ENCODE peak calls at places on chromosome 14, in seven cellular contexts. C, M, W, I, F, A and V are unnamed samples.

GRCh38 chr14:53953828-53954550 is 2.6 kb downstream of the BMP4 start:
- DNase-seq in M (peak; percentile 56), W (peak; percentile 54), F (peak; percentile 40), I (peak; percentile 39), A (peak; percentile 29), C (peak; percentile 55), V (peak; percentile 41)

GRCh38 chr14:95272057-95272456 is 47.7 kb downstream of the CLMN start:
- DNase-seq in M (no peak), I (no peak), C (no peak), F (no peak), W (no peak), A (no peak), V (no peak)

GRCh38 chr14:30906752-30907658 is 32.6 kb downstream of the COCH start:
- DNase-seq in C (no peak), M (no peak), W (no peak), F (no peak), A (peak; percentile 15), I (no peak), V (no peak)

GRCh38 chr14:100015251-100015655 is 50.0 kb upstream of the EVL start:
- DNase-seq in A (peak; percentile 53), W (no peak), I (no peak), M (no peak), F (no peak), C (no peak), V (no peak)

GRCh38 chr14:102155150-102155549 is 15.5 kb downstream of the WDR20 start:
- DNase-seq in F (no peak), C (no peak), I (peak; percentile 60), W (no peak), M (no peak), A (peak; percentile 67), V (no peak)

GRCh38 chr14:67319142-67319541 is 40.5 kb downstream of the ATP6V1D start:
- DNase-seq in W (no peak), C (no peak), A (peak; percentile 46), F (no peak), M (no peak), I (peak; percentile 50), V (no peak)

GRCh38 chr14:104559043-104559768 is 20.4 kb upstream of the C14orf180 start:
- DNase-seq in I (no peak), F (no peak), A (no peak), C (no peak), M (no peak), W (no peak), V (no peak)

GRCh38 chr14:92425101-92425500 is 88.5 kb upstream of the RIN3 start:
- DNase-seq in C (no peak), F (no peak), M (no peak), A (peak; percentile 52), W (no peak), I (peak; percentile 61), V (no peak)

GRCh38 chr14:66944872-66945271 is 244.4 kb upstream of the GARIN2 start:
- DNase-seq in I (peak; percentile 48), W (no peak), M (no peak), C (no peak), F (no peak), A (peak; percentile 41), V (no peak)

GRCh38 chr14:36083317-36083716 is 93.2 kb downstream of the PTCSC3 start:
- DNase-seq in W (no peak), I (no peak), M (no peak), A (no peak), F (no peak), C (no peak), V (no peak)

GRCh38 chr14:54570047-54570446 is 3.1 kb downstream of the SAMD4A start:
- DNase-seq in W (no peak), A (no peak), M (no peak), F (no peak), I (no peak), C (no peak), V (no peak)

GRCh38 chr14:30243805-30244204 is 315.2 kb upstream of the G2E3 start:
- DNase-seq in F (no peak), M (no peak), C (no peak), A (peak; percentile 85), I (peak; percentile 47), W (no peak), V (no peak)

DNA sequence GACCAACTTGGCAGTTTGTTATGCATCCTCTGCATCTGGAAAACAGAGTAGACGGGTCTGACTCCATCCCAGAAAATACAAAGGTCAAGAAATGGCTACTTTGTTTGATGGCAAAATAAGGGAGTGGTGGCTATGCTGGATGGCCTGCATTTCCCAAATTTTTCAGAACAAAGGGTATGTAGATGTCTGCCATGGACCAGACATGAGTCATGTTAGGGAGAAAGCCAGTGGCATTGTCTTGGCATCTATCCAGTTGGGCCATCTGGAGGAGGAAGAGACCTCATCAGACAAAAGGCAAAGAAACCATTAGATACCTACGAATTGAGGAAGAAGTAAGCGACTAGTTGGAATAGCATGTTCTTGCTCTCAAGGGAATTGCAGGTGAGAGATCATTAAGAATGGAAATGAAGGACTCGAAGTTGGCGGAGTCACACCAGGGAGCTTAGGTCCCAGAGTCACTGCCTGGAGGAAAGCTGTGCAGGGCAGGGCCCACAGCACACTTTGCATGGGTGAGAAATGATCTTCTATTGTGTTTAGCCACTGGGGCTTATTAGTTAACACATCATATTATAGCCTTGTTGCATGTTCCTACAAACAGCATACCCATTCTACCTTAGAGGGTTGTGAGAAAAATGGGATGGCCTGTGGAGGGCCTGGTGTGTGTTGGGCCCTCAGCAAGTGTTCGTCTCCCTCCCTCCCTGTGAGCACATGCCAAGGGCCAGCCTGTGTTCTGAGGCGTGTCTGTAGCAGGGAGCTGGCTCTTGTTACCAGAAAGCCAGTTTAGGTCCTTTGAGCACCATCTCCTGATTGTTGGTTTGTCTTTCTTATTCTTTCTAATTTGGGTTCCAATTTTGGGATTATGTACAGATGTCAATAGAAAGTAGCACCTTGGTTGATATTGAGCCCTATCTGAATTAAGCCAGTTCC is 119.4 kb downstream of the KTN1 start:
- DNase-seq in W (no peak), A (peak; percentile 50), I (peak; percentile 76), M (no peak), F (no peak), C (no peak), V (no peak)
- H3K27ac ChIP-seq in W (no peak overlapping the region), A (no peak overlapping the region), I (no peak overlapping the region), M (no peak overlapping the region), F (no peak overlapping the region), C (no peak overlapping the region), V (no peak overlapping the region)

DNA sequence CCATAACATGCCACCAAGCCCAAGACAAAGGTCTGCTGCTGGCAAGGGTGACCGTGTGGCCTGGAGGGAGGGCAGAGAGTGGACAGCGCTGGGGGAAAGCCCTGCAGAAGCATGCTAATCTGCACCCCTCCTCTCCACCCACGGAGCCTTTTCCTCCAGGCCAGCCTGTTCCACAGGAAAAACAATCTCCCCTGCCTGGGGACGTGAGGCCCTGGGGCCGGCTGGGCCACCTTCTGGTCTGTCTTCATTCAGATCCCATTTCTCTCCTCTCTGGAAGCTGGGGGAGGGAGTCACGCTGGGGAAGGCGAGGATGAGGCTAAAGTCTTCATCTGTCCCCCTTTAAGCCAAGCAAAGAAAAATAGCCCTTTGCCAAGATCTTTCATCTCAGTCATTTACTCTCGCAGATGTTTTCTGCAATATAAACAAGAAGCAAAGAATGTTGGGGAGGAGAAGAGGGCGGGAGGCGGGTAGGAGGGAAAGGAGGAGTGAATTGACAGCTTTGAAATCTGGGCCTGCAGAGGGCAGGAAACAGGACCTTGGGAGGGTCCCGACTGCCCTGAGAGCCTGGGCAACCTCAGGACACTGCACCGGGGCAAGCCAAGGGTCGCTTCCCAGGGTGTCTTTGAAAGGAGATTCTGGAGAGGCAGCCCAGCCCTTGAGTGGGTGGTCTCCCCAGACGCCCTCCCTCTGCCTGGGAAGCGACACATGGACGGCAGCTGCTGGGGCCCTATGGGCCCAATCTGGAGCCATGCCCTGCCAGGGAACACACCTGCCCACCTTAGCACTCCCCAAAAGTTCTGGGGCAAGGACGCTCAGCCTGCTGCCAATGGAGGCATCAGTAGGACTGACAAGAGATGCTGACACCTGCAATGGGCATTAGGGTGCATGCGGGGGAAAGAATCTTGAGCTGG is 133.6 kb downstream of the ZFP36L1 start:
- DNase-seq in W (peak; percentile 47), C (no peak), M (no peak), I (no peak), F (no peak), A (peak; percentile 61), V (no peak)
- TF ChIP-seq CTCF in W (no peak), C (no peak), M (no peak), I (no peak), F (no peak), A (peak; percentile 5), V (no peak)

DNA sequence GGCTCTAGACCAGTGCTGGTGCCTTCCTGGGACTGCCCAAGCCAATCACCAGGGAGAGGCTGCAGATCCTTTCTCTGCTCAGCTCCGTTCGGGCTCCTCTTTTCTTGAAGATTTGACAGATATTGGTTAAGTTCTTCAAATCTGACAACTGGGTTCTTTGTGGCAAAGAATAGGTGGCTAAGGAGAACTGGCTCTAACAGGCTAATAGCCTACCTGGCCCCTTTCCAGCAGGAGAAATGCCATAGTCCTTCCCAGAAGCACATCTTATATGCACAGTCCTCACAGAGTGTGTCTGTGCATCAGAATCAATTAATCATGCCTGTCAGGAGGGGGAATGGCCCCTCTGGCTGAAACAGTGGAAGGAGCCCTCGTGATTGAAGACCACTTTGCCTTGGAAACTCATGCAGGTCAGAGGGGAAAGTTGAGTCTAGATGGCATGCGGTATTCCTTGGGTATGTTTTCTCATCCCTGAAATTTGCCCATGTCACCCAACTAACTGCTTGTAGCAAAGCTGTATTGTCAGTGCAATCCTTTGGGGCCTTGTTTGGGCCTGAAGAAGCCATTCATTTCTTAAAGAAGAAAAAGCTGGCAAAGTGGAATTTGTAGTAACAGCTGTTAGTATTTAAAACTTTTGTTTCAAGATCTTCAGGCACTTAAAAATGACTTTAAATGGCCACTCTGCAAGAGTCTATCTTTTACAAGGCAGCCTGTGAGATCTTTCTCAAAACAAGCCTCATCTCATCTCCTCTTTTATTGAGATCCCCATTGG is 251.6 kb downstream of the ZFP36L1 start:
- DNase-seq in A (no peak), W (no peak), I (no peak), M (no peak), C (peak; percentile 55), F (peak; percentile 15), V (no peak)
- H3K27ac ChIP-seq in A (no peak overlapping the region), W (no peak overlapping the region), I (no peak overlapping the region), M (no peak overlapping the region), C (peak overlapping the region; percentile 35), F (no peak overlapping the region), V (no peak overlapping the region)

GRCh38 chr14:71166434-71166833 is 259.2 kb downstream of the PCNX1 start:
- DNase-seq in A (peak; percentile 85), C (peak; percentile 6), W (no peak), M (no peak), F (peak; percentile 79), I (peak; percentile 70), V (no peak)
- TF ChIP-seq CTCF in A (peak; percentile 93), C (no peak), W (peak; percentile 27), M (peak; percentile 54), F (peak; percentile 39), I (peak; percentile 84), V (peak; percentile 41)